ENCODE peak calls at places on chromosomes 13 and 19, in eight cellular contexts. H is ascending aorta, N is thoracic aorta, U is lower lobe of right lung, A is upper lobe of right lung, F is GM12878, S is tibial nerve, G is uterus. P is an unnamed sample.

GRCh38 chr19:6238643-6239281 is 41.0 kb downstream of the MLLT1 start:
- DNase-seq in H (no peak), N (no peak), U (peak; percentile 50), A (peak; percentile 70), F (no peak), S (no peak), G (peak; percentile 78), P (no peak)

GRCh38 chr13:103935117-103935516 is 868.9 kb upstream of the SLC10A2 start:
- DNase-seq in H (no peak), N (no peak), U (no peak), A (no peak), F (no peak), S (no peak), G (no peak), P (no peak)

GRCh38 chr13:74443623-74444022 is 309.4 kb upstream of the KLF12 start:
- DNase-seq in H (no peak), N (no peak), U (no peak), A (no peak), F (no peak), S (no peak), G (no peak), P (peak; percentile 75)

GRCh38 chr19:27774827-27775226 is 1438.1 kb downstream of the UQCRFS1 start:
- DNase-seq in H (no peak), N (no peak), U (no peak), A (no peak), F (no peak), S (no peak), G (no peak), P (no peak)

GRCh38 chr13:112353856-112354255 is 22.3 kb upstream of the SPACA7 start:
- DNase-seq in H (no peak), N (no peak), U (no peak), A (peak; percentile 57), F (no peak), S (no peak), G (no peak), P (no peak)

GRCh38 chr13:78241278-78241919 is 322.8 kb upstream of the EDNRB start:
- DNase-seq in H (no peak), N (no peak), U (peak; percentile 43), A (peak; percentile 65), F (no peak), S (no peak), G (no peak), P (peak; percentile 30)

GRCh38 chr13:97116754-97117153 is 105.4 kb upstream of the MBNL2 start:
- DNase-seq in H (no peak), N (no peak), U (no peak), A (no peak), F (no peak), S (no peak), G (no peak), P (peak; percentile 64)

GRCh38 chr13:89455741-89456140 is 1784.6 kb downstream of the SLITRK5 start:
- DNase-seq in H (no peak), N (no peak), U (no peak), A (no peak), F (no peak), S (no peak), G (no peak), P (no peak)

GRCh38 chr13:97001641-97002040 is 7.4 kb upstream of the OXGR1 start:
- DNase-seq in H (no peak), N (no peak), U (no peak), A (no peak), F (no peak), S (no peak), G (no peak), P (no peak)

GRCh38 chr19:40684280-40684679 is 6.2 kb downstream of the NUMBL start:
- DNase-seq in H (no peak), N (no peak), U (no peak), A (no peak), F (no peak), S (no peak), G (no peak), P (no peak)

GRCh38 chr13:97367016-97367415 is 67.0 kb upstream of the RAP2A start:
- DNase-seq in H (no peak), N (no peak), U (no peak), A (no peak), F (no peak), S (no peak), G (peak; percentile 15), P (peak; percentile 61)

GRCh38 chr19:29675120-29675649 is 9.9 kb downstream of the PLEKHF1 start:
- DNase-seq in H (no peak), N (no peak), U (no peak), A (peak; percentile 59), F (no peak), S (no peak), G (no peak), P (no peak)

GRCh38 chr13:52002361-52002760 is 8.9 kb downstream of the ATP7B start:
- DNase-seq in H (no peak), N (no peak), U (no peak), A (no peak), F (no peak), S (no peak), G (no peak), P (no peak)

GRCh38 chr13:102721800-102722231 is 27.0 kb upstream of the METTL21C start:
- DNase-seq in H (no peak), N (no peak), U (no peak), A (no peak), F (no peak), S (no peak), G (no peak), P (no peak)

GRCh38 chr13:111865046-111865445 is 201.9 kb upstream of the SOX1 start:
- DNase-seq in H (no peak), N (no peak), U (no peak), A (no peak), F (no peak), S (no peak), G (no peak), P (no peak)

GRCh38 chr19:45878043-45878794 is 7.7 kb downstream of the IRF2BP1 start:
- DNase-seq in H (no peak), N (no peak), U (no peak), A (peak; percentile 79), F (no peak), S (no peak), G (no peak), P (no peak)

GRCh38 chr13:76421011-76421410 is 465.2 kb downstream of the KCTD12 start:
- DNase-seq in H (no peak), N (no peak), U (peak; percentile 13), A (no peak), F (no peak), S (no peak), G (no peak), P (no peak)

GRCh38 chr19:16619456-16619855 is 8.5 kb downstream of the MED26 start:
- DNase-seq in H (no peak), N (no peak), U (peak; percentile 52), A (no peak), F (no peak), S (no peak), G (no peak), P (no peak)

GRCh38 chr19:22619371-22619770 is 14.8 kb upstream of the ZNF492 start:
- DNase-seq in H (no peak), N (no peak), U (no peak), A (peak; percentile 9), F (no peak), S (no peak), G (no peak), P (no peak)

GRCh38 chr19:38209671-38210457 is 14.2 kb downstream of the DPF1 start:
- DNase-seq in H (peak; percentile 69), N (peak; percentile 26), U (peak; percentile 70), A (peak; percentile 81), F (no peak), S (peak; percentile 66), G (peak; percentile 86), P (no peak)
- H3K4me3 ChIP-seq in H (peak overlapping the region; percentile 55), N (peak overlapping the region; percentile 48), U (peak overlapping the region; percentile 19), A (peak overlapping the region; percentile 30), F (no peak overlapping the region), S (peak overlapping the region; percentile 18), G (no peak overlapping the region), P (no peak overlapping the region)

DNA sequence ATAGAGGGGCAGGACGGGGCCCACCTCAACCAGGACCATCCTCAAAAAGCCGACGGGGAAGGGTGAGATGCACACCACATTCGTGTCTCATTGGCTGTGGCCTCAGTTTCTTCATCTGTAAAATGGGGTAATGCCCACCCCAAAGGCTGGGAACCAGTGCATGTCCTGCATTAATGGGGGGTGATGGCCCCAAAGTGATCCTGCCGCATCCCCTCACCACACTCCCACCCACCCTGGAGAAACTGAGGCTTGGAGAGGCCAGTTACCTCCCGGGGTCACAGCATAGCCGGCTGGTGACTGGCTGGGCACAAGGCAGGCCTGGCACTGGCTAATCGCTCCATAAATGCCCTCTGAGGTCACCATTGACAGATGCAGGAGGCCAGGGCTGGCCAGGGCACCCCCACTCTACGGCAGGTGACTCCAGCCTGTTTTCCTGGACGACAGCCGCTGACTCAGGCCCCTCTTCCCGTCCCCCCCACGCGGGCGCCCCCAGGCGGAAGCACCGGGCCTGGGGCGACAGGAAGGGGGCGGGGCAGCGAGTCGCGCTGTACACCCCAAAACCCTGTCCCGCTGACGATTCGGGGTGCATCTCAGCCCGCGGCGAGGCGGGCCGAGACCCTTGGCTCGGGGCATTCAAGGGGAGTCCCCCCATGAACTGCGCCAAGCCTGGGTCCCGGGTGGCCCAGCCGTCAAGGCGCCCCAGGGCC is 483 bp upstream of the MIDN start:
- DNase-seq in H (peak; percentile 75), N (no peak), U (peak; percentile 79), A (peak; percentile 90), F (no peak), S (no peak), G (no peak), P (no peak)
- TF ChIP-seq CTCF in H (no peak), N (no peak), U (peak; percentile 46), A (peak; percentile 48), F (peak; percentile 56), S (peak; percentile 15), G (peak; percentile 30), P (peak; percentile 50)

GRCh38 chr13:109776575-109776974 is 9.8 kb downstream of the IRS2 start:
- DNase-seq in H (no peak), N (no peak), U (no peak), A (no peak), F (no peak), S (no peak), G (no peak), P (no peak)
- H3K4me3 ChIP-seq in H (peak overlapping the region; percentile 1), N (peak overlapping the region; percentile 80), U (no peak overlapping the region), A (no peak overlapping the region), F (no peak overlapping the region), S (no peak overlapping the region), G (no peak overlapping the region), P (peak overlapping the region; percentile 5)

GRCh38 chr13:46666727-46667456 is 113.9 kb downstream of the LRCH1 start:
- DNase-seq in H (no peak), N (no peak), U (no peak), A (no peak), F (no peak), S (no peak), G (no peak), P (no peak)
- TF ChIP-seq CTCF in H (no peak), N (no peak), U (no peak), A (no peak), F (no peak), S (no peak), G (no peak), P (no peak)

DNA sequence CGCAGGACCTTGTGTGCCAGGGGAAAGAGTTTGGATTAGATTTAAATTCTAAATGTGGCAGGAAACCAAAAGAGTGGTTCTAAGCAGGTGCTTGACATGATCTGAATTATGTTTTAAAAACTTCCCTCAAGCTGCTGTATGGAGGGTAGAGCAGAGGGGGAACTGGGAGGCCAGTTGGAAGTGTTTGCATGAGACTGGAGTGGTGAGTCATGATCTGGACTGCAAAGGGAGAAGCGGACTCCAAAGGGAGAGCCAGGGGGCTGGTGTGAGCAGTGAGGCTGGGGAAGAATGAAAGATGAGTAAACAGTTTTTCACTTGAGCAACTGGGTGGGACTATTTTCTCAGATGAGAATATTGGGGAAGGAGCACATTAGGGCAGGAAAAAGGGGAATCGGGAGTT is 206.1 kb downstream of the DNAJC15 start:
- DNase-seq in H (no peak), N (no peak), U (no peak), A (no peak), F (no peak), S (no peak), G (no peak), P (no peak)
- H3K4me3 ChIP-seq in H (no peak overlapping the region), N (no peak overlapping the region), U (no peak overlapping the region), A (no peak overlapping the region), F (no peak overlapping the region), S (no peak overlapping the region), G (no peak overlapping the region), P (no peak overlapping the region)

P was measured in retinal pigment epithelial cell.